ENCODE peak calls at places on chromosomes 6 and 20, in nine cellular contexts. O is choroid plexus epithelial cell, I is adrenal gland, P is A673, G is GM20000, D is fibroblast of lung, N is right lobe of liver, W is fibroblast of pulmonary artery, S is transverse colon. B is an unnamed sample.

GRCh38 chr6:81894788-81895221 is 142.3 kb upstream of the TENT5A start:
- DNase-seq in O (peak), I (no peak), P (no peak), G (no peak), D (no peak), N (peak), W (no peak), S (no peak), B (no peak)

GRCh38 chr20:17683218-17684076 is 1.4 kb upstream of the RRBP1 start:
- DNase-seq in O (no peak), I (no peak), P (no peak), G (no peak), D (no peak), N (no peak), W (no peak), S (no peak), B (no peak)

GRCh38 chr20:63467294-63468083 is 5.0 kb downstream of the KCNQ2 start:
- DNase-seq in O (no peak), I (no peak), P (no peak), G (no peak), D (no peak), N (no peak), W (no peak), S (no peak), B (no peak)

GRCh38 chr20:63149531-63150207 is 66.3 kb downstream of the YTHDF1 start:
- DNase-seq in O (no peak), I (no peak), P (no peak), G (no peak), D (no peak), N (no peak), W (no peak), S (no peak), B (no peak)

GRCh38 chr6:4910060-4910746 is 93.6 kb downstream of the RPP40 start:
- DNase-seq in O (no peak), I (no peak), P (no peak), G (no peak), D (no peak), N (no peak), W (no peak), S (peak), B (no peak)

GRCh38 chr6:168035661-168036616 is 38.5 kb downstream of the KIF25 start:
- DNase-seq in O (no peak), I (no peak), P (peak), G (no peak), D (peak), N (no peak), W (peak), S (peak), B (peak)

GRCh38 chr20:11912013-11912663 is 5.6 kb upstream of the BTBD3 start:
- DNase-seq in O (peak), I (no peak), P (peak), G (peak), D (peak), N (no peak), W (peak), S (no peak), B (no peak)

GRCh38 chr20:33554914-33555420 is 65.1 kb downstream of the CBFA2T2 start:
- DNase-seq in O (peak), I (peak), P (peak), G (peak), D (peak), N (no peak), W (peak), S (no peak), B (peak)

GRCh38 chr20:59149678-59150504 is 13.7 kb upstream of the ZNF831 start:
- DNase-seq in O (no peak), I (no peak), P (no peak), G (no peak), D (no peak), N (no peak), W (no peak), S (peak), B (no peak)

GRCh38 chr20:62135573-62136266 is 7.5 kb downstream of the PSMA7 start:
- DNase-seq in O (no peak), I (no peak), P (no peak), G (no peak), D (no peak), N (no peak), W (no peak), S (no peak), B (no peak)

GRCh38 chr6:43129434-43130194 is 41.5 kb upstream of the SRF start:
- DNase-seq in O (peak), I (no peak), P (peak), G (peak), D (peak), N (no peak), W (peak), S (peak), B (peak)

GRCh38 chr6:36032245-36032644 is 4.6 kb downstream of the MAPK14 start:
- DNase-seq in O (no peak), I (no peak), P (no peak), G (no peak), D (no peak), N (no peak), W (no peak), S (no peak), B (no peak)

GRCh38 chr6:11317885-11318771 is 85.7 kb upstream of the NEDD9 start:
- DNase-seq in O (peak), I (peak), P (peak), G (peak), D (peak), N (no peak), W (peak), S (peak), B (peak)

GRCh38 chr20:39117486-39117885 is 155.3 kb downstream of the DHX35 start:
- DNase-seq in O (peak), I (peak), P (peak), G (no peak), D (peak), N (peak), W (peak), S (no peak), B (peak)

GRCh38 chr20:45890077-45890996 is 671 bp downstream of the NEURL2 start:
- DNase-seq in O (peak), I (peak), P (peak), G (peak), D (peak), N (peak), W (peak), S (peak), B (no peak)

GRCh38 chr20:46021361-46022359 is 7.4 kb upstream of the SLC12A5 start:
- DNase-seq in O (no peak), I (peak), P (peak), G (peak), D (no peak), N (no peak), W (peak), S (peak), B (peak)

GRCh38 chr6:5497896-5498578 is 236.7 kb downstream of the FARS2 start:
- DNase-seq in O (peak), I (no peak), P (peak), G (no peak), D (peak), N (no peak), W (peak), S (no peak), B (no peak)

GRCh38 chr6:121516331-121516730 is 80.9 kb downstream of the GJA1 start:
- DNase-seq in O (no peak), I (no peak), P (no peak), G (no peak), D (no peak), N (no peak), W (no peak), S (no peak), B (no peak)

GRCh38 chr6:135504734-135505133 is 7.2 kb upstream of the AHI1 start:
- DNase-seq in O (no peak), I (no peak), P (no peak), G (no peak), D (no peak), N (no peak), W (no peak), S (no peak), B (no peak)

GRCh38 chr20:1001116-1001515 is 995 bp downstream of the RSPO4 start:
- DNase-seq in O (no peak), I (no peak), P (no peak), G (no peak), D (no peak), N (no peak), W (no peak), S (no peak), B (no peak)

GRCh38 chr6:169293196-169293595 is 39.5 kb upstream of the THBS2 start:
- DNase-seq in O (peak), I (no peak), P (no peak), G (no peak), D (peak), N (no peak), W (peak), S (no peak), B (no peak)

GRCh38 chr6:44606506-44606905 is 219.0 kb downstream of the CDC5L start:
- DNase-seq in O (peak), I (no peak), P (no peak), G (no peak), D (no peak), N (peak), W (peak), S (no peak), B (no peak)

GRCh38 chr6:2792330-2792729 is 27.1 kb downstream of the WRNIP1 start:
- DNase-seq in O (peak), I (peak), P (no peak), G (no peak), D (no peak), N (no peak), W (peak), S (no peak), B (no peak)

GRCh38 chr6:64170326-64170725 is 534.7 kb downstream of the PHF3 start:
- DNase-seq in O (peak), I (no peak), P (no peak), G (no peak), D (no peak), N (no peak), W (peak), S (no peak), B (no peak)

GRCh38 chr6:46661500-46661899 is 8.7 kb downstream of the SLC25A27 start:
- DNase-seq in O (no peak), I (no peak), P (no peak), G (no peak), D (no peak), N (no peak), W (no peak), S (no peak), B (no peak)

GRCh38 chr6:21340563-21340962 is 253.0 kb upstream of the SOX4 start:
- DNase-seq in O (peak), I (no peak), P (peak), G (no peak), D (peak), N (no peak), W (peak), S (no peak), B (no peak)

GRCh38 chr6:125984311-125984710 is 2.0 kb upstream of the TRMT11 start:
- DNase-seq in O (peak), I (no peak), P (no peak), G (no peak), D (peak), N (no peak), W (peak), S (no peak), B (no peak)

GRCh38 chr6:160188773-160189172 is 67.2 kb downstream of the SLC22A1 start:
- DNase-seq in O (no peak), I (peak), P (no peak), G (no peak), D (no peak), N (no peak), W (no peak), S (no peak), B (no peak)

GRCh38 chr6:117352466-117353081 is 73.2 kb downstream of the ROS1 start:
- DNase-seq in O (peak), I (no peak), P (peak), G (no peak), D (peak), N (no peak), W (peak), S (no peak), B (peak)
- TF ChIP-seq CTCF in O (peak), I (no peak), P (peak), G (no peak), D (peak), N (peak), W (peak), S (peak), B (peak)

DNA sequence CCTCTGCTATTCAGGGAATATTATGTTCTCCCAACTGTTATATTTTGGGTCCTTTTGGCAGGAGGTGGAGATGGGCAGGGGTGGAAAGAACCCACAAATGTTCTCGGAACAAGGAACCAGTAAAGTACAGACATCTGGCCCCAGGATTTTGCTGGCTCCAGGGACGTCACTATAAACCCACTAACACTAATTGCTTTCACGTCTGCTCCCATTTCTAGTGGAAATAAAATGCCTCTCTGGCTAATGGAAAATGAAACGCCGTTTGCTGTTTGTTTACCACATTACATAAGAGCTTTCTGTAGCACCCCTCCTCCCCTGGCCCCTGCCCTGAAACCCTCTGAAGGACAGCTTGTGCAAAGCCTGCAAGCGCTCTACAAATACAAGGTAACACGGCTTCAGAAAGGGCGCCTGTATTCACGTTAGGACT is 77.7 kb upstream of the TBC1D7 start:
- DNase-seq in O (no peak), I (no peak), P (no peak), G (no peak), D (no peak), N (peak), W (no peak), S (no peak), B (no peak)
- TF ChIP-seq CTCF in O (no peak), I (no peak), P (no peak), G (no peak), D (no peak), N (no peak), W (no peak), S (no peak), B (no peak)

DNA sequence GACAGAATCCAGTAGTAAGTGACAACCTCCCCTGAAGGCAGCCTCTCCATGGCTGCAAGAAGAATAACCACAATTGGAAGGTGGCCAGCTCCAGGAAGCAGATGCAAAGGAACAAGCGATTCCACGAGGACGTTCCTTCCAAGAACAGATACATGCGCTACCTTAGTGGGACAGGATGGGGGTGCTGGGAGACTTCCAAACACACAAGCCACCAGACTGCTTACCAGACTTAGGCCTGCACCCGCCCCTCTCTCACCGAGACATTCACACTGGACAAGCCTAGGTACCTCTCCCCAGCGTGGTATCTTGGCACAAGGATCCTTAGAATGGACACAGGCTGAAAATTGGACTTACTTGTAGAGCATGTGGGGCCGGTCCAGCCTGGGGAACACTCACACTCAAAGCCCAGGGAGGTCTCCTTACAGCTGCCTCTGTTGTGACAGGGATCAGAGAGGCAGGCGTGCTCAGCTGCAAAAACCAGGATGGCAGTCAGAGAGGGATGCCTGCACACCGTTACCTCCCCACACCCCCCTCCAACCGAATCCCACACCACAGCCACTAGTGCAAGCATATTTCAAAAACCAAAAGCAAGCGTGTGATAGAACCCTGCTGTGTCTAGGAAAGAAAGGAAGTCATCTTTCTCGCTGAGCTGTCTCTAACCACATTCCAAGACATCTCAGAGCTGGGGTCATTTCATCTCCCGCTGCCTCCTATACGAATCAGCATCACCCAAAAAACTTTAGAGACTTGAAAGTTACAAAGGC is 22.4 kb downstream of the JAG1 start:
- DNase-seq in O (peak), I (no peak), P (peak), G (no peak), D (peak), N (no peak), W (peak), S (no peak), B (no peak)
- TF ChIP-seq CTCF in O (no peak), I (no peak), P (peak), G (no peak), D (no peak), N (no peak), W (no peak), S (no peak), B (no peak)

DNA sequence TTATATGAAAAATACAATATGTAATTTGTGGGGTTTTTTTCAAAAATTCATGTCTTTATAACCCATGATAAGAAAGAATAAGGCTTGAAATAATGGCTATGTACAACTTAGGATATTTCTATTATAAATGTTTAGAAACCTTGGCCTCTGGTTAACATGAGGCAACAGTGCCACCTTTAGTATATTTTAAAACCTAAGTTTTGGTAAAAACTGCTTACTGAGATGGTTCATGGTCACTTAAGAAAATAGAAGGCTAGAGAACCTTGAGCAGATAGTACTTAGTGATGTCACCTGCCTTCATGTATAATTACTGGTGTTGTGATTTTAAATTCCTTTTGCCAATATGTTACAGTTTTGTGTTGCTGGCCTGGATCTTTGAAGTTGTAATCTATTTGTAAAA is 176.5 kb downstream of the ADGB start:
- DNase-seq in O (peak), I (no peak), P (no peak), G (no peak), D (peak), N (no peak), W (peak), S (no peak), B (no peak)
- TF ChIP-seq CTCF in O (no peak), I (no peak), P (no peak), G (no peak), D (no peak), N (no peak), W (no peak), S (no peak), B (no peak)

DNA sequence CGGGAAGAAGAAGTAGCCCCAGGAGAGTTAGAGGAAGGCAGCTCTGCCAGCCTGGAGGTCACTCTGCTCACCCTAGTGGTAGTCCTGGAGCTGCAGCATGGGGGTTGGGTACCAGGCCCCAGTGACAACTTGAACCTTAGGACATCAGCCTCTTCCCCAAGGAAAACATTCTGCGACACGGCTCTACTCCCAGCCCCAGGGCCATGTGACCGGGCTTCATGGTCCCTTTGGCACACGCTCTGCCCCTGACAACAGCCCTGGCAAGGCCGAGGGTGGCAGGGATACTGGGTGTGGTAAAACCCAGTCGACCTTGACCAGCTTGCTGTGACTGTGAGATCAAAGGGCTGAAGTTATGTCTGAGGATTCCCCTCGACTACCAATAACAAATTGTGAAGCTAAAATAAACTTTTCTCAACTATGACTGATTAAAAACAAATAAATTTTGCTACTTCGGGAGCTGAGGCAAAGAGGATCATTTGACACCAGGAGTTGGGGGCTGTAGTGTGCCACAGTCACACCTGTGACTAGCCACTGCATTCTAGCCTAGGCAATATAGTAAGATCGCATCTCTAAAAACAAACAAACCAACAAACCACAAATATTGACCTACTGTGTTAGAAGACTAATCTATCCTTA is 24.4 kb upstream of the ARID1B start:
- DNase-seq in O (no peak), I (peak), P (no peak), G (peak), D (no peak), N (peak), W (no peak), S (peak), B (peak)
- TF ChIP-seq CTCF in O (peak), I (peak), P (peak), G (peak), D (peak), N (peak), W (peak), S (peak), B (no peak)

GRCh38 chr6:155502393-155502792 is 46.8 kb upstream of the NOX3 start:
- DNase-seq in O (no peak), I (no peak), P (no peak), G (no peak), D (no peak), N (no peak), W (no peak), S (no peak), B (no peak)

GRCh38 chr6:155495011-155495768 is 39.6 kb upstream of the NOX3 start:
- DNase-seq in O (peak), I (peak), P (peak), G (no peak), D (peak), N (no peak), W (peak), S (peak), B (no peak)

GRCh38 chr6:155499574-155499973 is 43.9 kb upstream of the NOX3 start:
- DNase-seq in O (no peak), I (no peak), P (no peak), G (no peak), D (no peak), N (no peak), W (no peak), S (no peak), B (no peak)

GRCh38 chr6:155497273-155497672 is 41.6 kb upstream of the NOX3 start:
- DNase-seq in O (no peak), I (no peak), P (no peak), G (no peak), D (no peak), N (no peak), W (no peak), S (no peak), B (no peak)

GRCh38 chr6:155498370-155498769 is 42.7 kb upstream of the NOX3 start:
- DNase-seq in O (peak), I (no peak), P (peak), G (no peak), D (no peak), N (no peak), W (peak), S (no peak), B (no peak)
- TF ChIP-seq CTCF in O (peak), I (no peak), P (no peak), G (no peak), D (no peak), N (no peak), W (no peak), S (no peak), B (no peak)

GRCh38 chr20:51985013-51985415 is 182.7 kb upstream of the SALL4 start:
- DNase-seq in O (peak), I (peak), P (peak), G (no peak), D (peak), N (no peak), W (peak), S (no peak), B (peak)
- TF ChIP-seq CTCF in O (no peak), I (no peak), P (no peak), G (no peak), D (peak), N (no peak), W (no peak), S (no peak), B (no peak)